ENCODE peak calls at places on chromosomes 3 and 15, in six cellular contexts. T, H, I, N, A and Y are unnamed samples.

GRCh38 chr3:136134091-136134490 is 62.0 kb downstream of the MSL2 start:
- DNase-seq in N (no peak), A (no peak), H (no peak), T (no peak), I (no peak), Y (no peak)

GRCh38 chr15:77004189-77004588 is 9.3 kb downstream of the PSTPIP1 start:
- DNase-seq in N (peak), I (no peak), H (peak), A (no peak), T (no peak), Y (no peak)

GRCh38 chr3:30350011-30350410 is 256.4 kb upstream of the TGFBR2 start:
- DNase-seq in I (no peak), T (no peak), H (no peak), N (no peak), A (no peak), Y (no peak)

GRCh38 chr3:35641920-35642532 is 2.7 kb downstream of the ARPP21 start:
- DNase-seq in N (no peak), I (no peak), A (no peak), H (no peak), T (no peak), Y (no peak)

GRCh38 chr3:135966349-135966695 is 794 bp downstream of the PPP2R3A start:
- DNase-seq in N (no peak), T (no peak), A (no peak), H (no peak), I (no peak), Y (no peak)

GRCh38 chr3:1275495-1275894 is 182.7 kb downstream of the CNTN6 start:
- DNase-seq in A (no peak), N (no peak), T (no peak), I (peak), H (no peak), Y (no peak)

GRCh38 chr3:51799879-51800757 is 21.1 kb upstream of the IQCF6 start:
- DNase-seq in A (no peak), H (no peak), I (peak), T (no peak), N (no peak), Y (peak)

GRCh38 chr3:78285032-78285728 is 1245.3 kb downstream of the ROBO2 start:
- DNase-seq in I (no peak), H (no peak), A (no peak), T (no peak), N (no peak), Y (no peak)

GRCh38 chr15:101458908-101459578 is 30.5 kb downstream of the PCSK6 start:
- DNase-seq in A (no peak), I (no peak), T (no peak), H (no peak), N (no peak), Y (no peak)

GRCh38 chr3:170869645-170870593 is at the start of gene RPL22L1:
- DNase-seq in T (peak), A (peak), H (peak), I (no peak), N (peak), Y (peak)

GRCh38 chr15:75921732-75922703 is 18.3 kb downstream of the FBXO22 start:
- DNase-seq in N (peak), I (peak), A (no peak), H (no peak), T (no peak), Y (no peak)

GRCh38 chr15:90174140-90174891 is 26.8 kb upstream of the SEMA4B start:
- DNase-seq in H (peak), I (no peak), T (peak), N (peak), A (no peak), Y (no peak)

GRCh38 chr3:69085543-69086132 is 901 bp downstream of the ARL6IP5 start:
- DNase-seq in T (no peak), A (no peak), H (peak), N (peak), I (peak), Y (no peak)